ENCODE peak calls at places on chromosomes 1 and 21, in seven cellular contexts. One of them, this sample, is unnamed.

GRCh38 chr1:56378376-56379070 is 200.8 kb downstream of the PLPP3 start:
- DNase-seq in stimulated activated naive B cell treated with anti-CD40 and anti-IgM and Interleukin-4, amounts not matched to agents 10 μg/mL and 1 μg/mL and 100 μg/mL, for 72 hours: no peak
- DNase-seq in fibroblast of pulmonary artery: no peak
- DNase-seq in H4: no peak
- DNase-seq in mesenteric fat pad: no peak
- DNase-seq in effector CD4-positive, alpha-beta T cell: no peak
- DNase-seq in upper lobe of right lung: no peak
- DNase-seq in this sample: no peak

GRCh38 chr1:233654667-233655432 is 40.9 kb downstream of the KCNK1 start:
- DNase-seq in stimulated activated naive B cell treated with anti-CD40 and anti-IgM and Interleukin-4, amounts not matched to agents 10 μg/mL and 1 μg/mL and 100 μg/mL, for 72 hours: no peak
- DNase-seq in mesenteric fat pad: no peak
- DNase-seq in effector CD4-positive, alpha-beta T cell: no peak
- DNase-seq in fibroblast of pulmonary artery: peak; percentile 4
- DNase-seq in H4: no peak
- DNase-seq in upper lobe of right lung: no peak
- DNase-seq in this sample: no peak

GRCh38 chr1:246705368-246705767 is 18.8 kb upstream of the SCCPDH start:
- DNase-seq in upper lobe of right lung: no peak
- DNase-seq in H4: peak; percentile 19
- DNase-seq in mesenteric fat pad: no peak
- DNase-seq in stimulated activated naive B cell treated with anti-CD40 and anti-IgM and Interleukin-4, amounts not matched to agents 10 μg/mL and 1 μg/mL and 100 μg/mL, for 72 hours: no peak
- DNase-seq in effector CD4-positive, alpha-beta T cell: no peak
- DNase-seq in fibroblast of pulmonary artery: peak; percentile 90
- DNase-seq in this sample: no peak

GRCh38 chr1:157496121-157496526 is 56.2 kb downstream of the FCRL5 start:
- DNase-seq in upper lobe of right lung: no peak
- DNase-seq in effector CD4-positive, alpha-beta T cell: peak; percentile 20
- DNase-seq in stimulated activated naive B cell treated with anti-CD40 and anti-IgM and Interleukin-4, amounts not matched to agents 10 μg/mL and 1 μg/mL and 100 μg/mL, for 72 hours: peak; percentile 48
- DNase-seq in fibroblast of pulmonary artery: peak; percentile 46
- DNase-seq in mesenteric fat pad: no peak
- DNase-seq in H4: peak; percentile 25
- DNase-seq in this sample: no peak

GRCh38 chr1:157831968-157832626 is 9.5 kb downstream of the CD5L start:
- DNase-seq in effector CD4-positive, alpha-beta T cell: no peak
- DNase-seq in fibroblast of pulmonary artery: no peak
- DNase-seq in stimulated activated naive B cell treated with anti-CD40 and anti-IgM and Interleukin-4, amounts not matched to agents 10 μg/mL and 1 μg/mL and 100 μg/mL, for 72 hours: no peak
- DNase-seq in mesenteric fat pad: no peak
- DNase-seq in upper lobe of right lung: no peak
- DNase-seq in H4: no peak
- DNase-seq in this sample: no peak

GRCh38 chr21:41953249-41953830 is 478 bp downstream of the C2CD2 start:
- DNase-seq in fibroblast of pulmonary artery: no peak
- DNase-seq in stimulated activated naive B cell treated with anti-CD40 and anti-IgM and Interleukin-4, amounts not matched to agents 10 μg/mL and 1 μg/mL and 100 μg/mL, for 72 hours: no peak
- DNase-seq in upper lobe of right lung: peak; percentile 78
- DNase-seq in effector CD4-positive, alpha-beta T cell: no peak
- DNase-seq in mesenteric fat pad: no peak
- DNase-seq in H4: no peak
- DNase-seq in this sample: no peak

GRCh38 chr1:206908038-206908437 is 10.8 kb downstream of the IL24 start:
- DNase-seq in stimulated activated naive B cell treated with anti-CD40 and anti-IgM and Interleukin-4, amounts not matched to agents 10 μg/mL and 1 μg/mL and 100 μg/mL, for 72 hours: no peak
- DNase-seq in fibroblast of pulmonary artery: no peak
- DNase-seq in mesenteric fat pad: no peak
- DNase-seq in H4: no peak
- DNase-seq in effector CD4-positive, alpha-beta T cell: no peak
- DNase-seq in upper lobe of right lung: no peak
- DNase-seq in this sample: no peak

GRCh38 chr1:112581530-112582192 is 37.3 kb downstream of the ST7L start:
- DNase-seq in upper lobe of right lung: no peak
- DNase-seq in effector CD4-positive, alpha-beta T cell: no peak
- DNase-seq in H4: no peak
- DNase-seq in stimulated activated naive B cell treated with anti-CD40 and anti-IgM and Interleukin-4, amounts not matched to agents 10 μg/mL and 1 μg/mL and 100 μg/mL, for 72 hours: no peak
- DNase-seq in fibroblast of pulmonary artery: peak; percentile 16
- DNase-seq in mesenteric fat pad: no peak
- DNase-seq in this sample: no peak

GRCh38 chr1:153251988-153252387 is 7.5 kb upstream of the LORICRIN start:
- DNase-seq in fibroblast of pulmonary artery: no peak
- DNase-seq in mesenteric fat pad: no peak
- DNase-seq in stimulated activated naive B cell treated with anti-CD40 and anti-IgM and Interleukin-4, amounts not matched to agents 10 μg/mL and 1 μg/mL and 100 μg/mL, for 72 hours: no peak
- DNase-seq in H4: no peak
- DNase-seq in upper lobe of right lung: no peak
- DNase-seq in effector CD4-positive, alpha-beta T cell: no peak
- DNase-seq in this sample: no peak

GRCh38 chr1:72037745-72038343 is 244.5 kb downstream of the NEGR1 start:
- DNase-seq in mesenteric fat pad: no peak
- DNase-seq in effector CD4-positive, alpha-beta T cell: no peak
- DNase-seq in fibroblast of pulmonary artery: peak; percentile 58
- DNase-seq in H4: peak; percentile 39
- DNase-seq in stimulated activated naive B cell treated with anti-CD40 and anti-IgM and Interleukin-4, amounts not matched to agents 10 μg/mL and 1 μg/mL and 100 μg/mL, for 72 hours: peak; percentile 4
- DNase-seq in upper lobe of right lung: no peak
- DNase-seq in this sample: no peak

GRCh38 chr1:237186733-237187132 is 144.7 kb downstream of the RYR2 start:
- DNase-seq in stimulated activated naive B cell treated with anti-CD40 and anti-IgM and Interleukin-4, amounts not matched to agents 10 μg/mL and 1 μg/mL and 100 μg/mL, for 72 hours: no peak
- DNase-seq in fibroblast of pulmonary artery: no peak
- DNase-seq in H4: no peak
- DNase-seq in upper lobe of right lung: no peak
- DNase-seq in mesenteric fat pad: no peak
- DNase-seq in effector CD4-positive, alpha-beta T cell: no peak
- DNase-seq in this sample: no peak

GRCh38 chr1:224127925-224128819 is 14.3 kb downstream of the FBXO28 start:
- DNase-seq in upper lobe of right lung: no peak
- DNase-seq in H4: no peak
- DNase-seq in mesenteric fat pad: no peak
- DNase-seq in effector CD4-positive, alpha-beta T cell: no peak
- DNase-seq in stimulated activated naive B cell treated with anti-CD40 and anti-IgM and Interleukin-4, amounts not matched to agents 10 μg/mL and 1 μg/mL and 100 μg/mL, for 72 hours: no peak
- DNase-seq in fibroblast of pulmonary artery: no peak
- DNase-seq in this sample: no peak

GRCh38 chr21:18147678-18148077 is 97.0 kb upstream of the CHODL start:
- DNase-seq in stimulated activated naive B cell treated with anti-CD40 and anti-IgM and Interleukin-4, amounts not matched to agents 10 μg/mL and 1 μg/mL and 100 μg/mL, for 72 hours: no peak
- DNase-seq in upper lobe of right lung: no peak
- DNase-seq in effector CD4-positive, alpha-beta T cell: no peak
- DNase-seq in fibroblast of pulmonary artery: peak; percentile 14
- DNase-seq in H4: peak; percentile 31
- DNase-seq in mesenteric fat pad: no peak
- DNase-seq in this sample: no peak

GRCh38 chr21:15410853-15411252 is 318.9 kb upstream of the USP25 start:
- DNase-seq in H4: no peak
- DNase-seq in stimulated activated naive B cell treated with anti-CD40 and anti-IgM and Interleukin-4, amounts not matched to agents 10 μg/mL and 1 μg/mL and 100 μg/mL, for 72 hours: no peak
- DNase-seq in fibroblast of pulmonary artery: no peak
- DNase-seq in effector CD4-positive, alpha-beta T cell: no peak
- DNase-seq in mesenteric fat pad: no peak
- DNase-seq in upper lobe of right lung: no peak
- DNase-seq in this sample: no peak

GRCh38 chr1:101236546-101237228 is at the start of gene S1PR1:
- DNase-seq in upper lobe of right lung: peak; percentile 83
- DNase-seq in mesenteric fat pad: peak; percentile 92
- DNase-seq in effector CD4-positive, alpha-beta T cell: peak; percentile 62
- DNase-seq in fibroblast of pulmonary artery: peak; percentile 92
- DNase-seq in stimulated activated naive B cell treated with anti-CD40 and anti-IgM and Interleukin-4, amounts not matched to agents 10 μg/mL and 1 μg/mL and 100 μg/mL, for 72 hours: no peak
- DNase-seq in H4: peak; percentile 11
- DNase-seq in this sample: no peak

GRCh38 chr1:26626994-26627393 is 68.8 kb upstream of the ARID1A start:
- DNase-seq in mesenteric fat pad: no peak
- DNase-seq in fibroblast of pulmonary artery: peak; percentile 30
- DNase-seq in effector CD4-positive, alpha-beta T cell: no peak
- DNase-seq in upper lobe of right lung: no peak
- DNase-seq in stimulated activated naive B cell treated with anti-CD40 and anti-IgM and Interleukin-4, amounts not matched to agents 10 μg/mL and 1 μg/mL and 100 μg/mL, for 72 hours: no peak
- DNase-seq in H4: no peak
- DNase-seq in this sample: no peak

This sample was measured in CD14-positive monocyte.